ENCODE peak calls at places on chromosomes 2 and 18, in seven cellular contexts. N is neural progenitor cell, Q is hepatocyte, F is Karpas-422, R is PC-3, U is mammary epithelial cell, M is astrocyte. T is an unnamed sample. For H3K79me2, the result is how much of the 10 kb centered on the place peaks cover.

GRCh38 chr2:227460079-227460485 is 11.9 kb upstream of the AGFG1 start:
- DNase-seq in F (peak), Q (no peak), R (peak), U (peak), N (no peak), M (peak), T (peak)

GRCh38 chr18:14943967-14944636 is 196.1 kb downstream of the ANKRD30B start:
- DNase-seq in R (peak), U (no peak), Q (no peak), N (no peak), M (no peak), F (no peak), T (no peak)

GRCh38 chr2:9757430-9758287 is 85.6 kb upstream of the TAF1B start:
- DNase-seq in M (peak), N (peak), R (no peak), U (no peak), Q (peak), F (no peak), T (peak)

GRCh38 chr18:23547806-23548205 is 38.5 kb downstream of the NPC1 start:
- DNase-seq in U (peak), F (no peak), N (no peak), M (no peak), Q (peak), R (peak), T (no peak)

GRCh38 chr2:173822889-173823485 is 142.2 kb downstream of the SP3 start:
- DNase-seq in R (no peak), U (no peak), F (no peak), Q (no peak), N (no peak), M (no peak), T (no peak)

GRCh38 chr2:215371915-215372897 is 60.3 kb downstream of the ATIC start:
- DNase-seq in M (no peak), Q (no peak), U (no peak), N (no peak), R (no peak), F (no peak), T (no peak)

GRCh38 chr2:162092656-162093556 is 18.9 kb upstream of the DPP4 start:
- DNase-seq in N (no peak), R (peak), M (peak), U (peak), F (no peak), Q (peak), T (peak)

GRCh38 chr2:67571785-67572718 is 174.9 kb downstream of the ETAA1 start:
- DNase-seq in U (peak), F (no peak), N (no peak), M (peak), R (peak), Q (peak), T (no peak)

GRCh38 chr2:221994926-221995325 is 303.9 kb downstream of the PAX3 start:
- DNase-seq in N (no peak), Q (no peak), U (no peak), F (no peak), R (no peak), M (no peak), T (no peak)

GRCh38 chr18:77157312-77157711 is 24.7 kb upstream of the MBP start:
- DNase-seq in R (no peak), N (no peak), F (no peak), Q (no peak), U (no peak), M (no peak), T (no peak)

GRCh38 chr2:138445227-138445626 is 56.3 kb upstream of the SPOPL start:
- DNase-seq in R (no peak), U (no peak), M (no peak), Q (no peak), N (no peak), F (no peak), T (no peak)

GRCh38 chr2:231613655-231614558 is 21.2 kb downstream of the TEX44 start:
- DNase-seq in N (peak), Q (peak), R (peak), F (peak), U (peak), M (peak), T (peak)

GRCh38 chr2:174681983-174682577 is 82.2 kb downstream of the CHRNA1 start:
- DNase-seq in U (no peak), Q (peak), R (no peak), M (no peak), N (peak), F (peak), T (peak)

GRCh38 chr2:202187570-202187969 is 50.8 kb downstream of the SUMO1 start:
- DNase-seq in U (peak), N (no peak), M (peak), F (no peak), Q (no peak), R (no peak), T (no peak)

GRCh38 chr2:113894156-113894743 is 4.4 kb downstream of the ACTR3 start:
- DNase-seq in M (peak), Q (peak), F (no peak), R (peak), N (no peak), U (peak), T (peak)

GRCh38 chr18:78547817-78548216 is 431.8 kb upstream of the SALL3 start:
- DNase-seq in N (no peak), Q (no peak), F (no peak), R (no peak), U (no peak), M (no peak), T (no peak)

GRCh38 chr18:47795448-47795843 is 135.0 kb downstream of the SMAD2 start:
- DNase-seq in R (no peak), F (no peak), N (no peak), Q (no peak), M (no peak), U (no peak), T (no peak)

GRCh38 chr2:181578829-181579228 is 78.1 kb downstream of the CERKL start:
- DNase-seq in U (no peak), Q (no peak), M (no peak), N (no peak), F (no peak), R (no peak), T (no peak)

GRCh38 chr2:10776231-10776977 is 36.2 kb downstream of the PDIA6 start:
- DNase-seq in Q (no peak), U (no peak), F (no peak), N (no peak), R (no peak), M (no peak), T (peak)

GRCh38 chr2:240899468-240899865 is 3.5 kb upstream of the MAB21L4 start:
- DNase-seq in F (no peak), U (no peak), N (no peak), Q (no peak), R (no peak), M (no peak), T (no peak)

GRCh38 chr2:96262306-96262705 is 3.5 kb downstream of the TMEM127 start:
- DNase-seq in N (no peak), U (no peak), R (no peak), Q (no peak), F (no peak), M (no peak), T (no peak)

GRCh38 chr18:74476154-74476553 is 19.0 kb upstream of the DIPK1C start:
- DNase-seq in U (no peak), R (peak), N (peak), F (peak), M (no peak), Q (peak), T (peak)

GRCh38 chr2:1588051-1588993 is 156.0 kb downstream of the PXDN start:
- DNase-seq in M (no peak), U (no peak), R (no peak), F (no peak), Q (no peak), N (no peak), T (peak)

GRCh38 chr18:28163201-28163778 is 13.6 kb downstream of the CDH2 start:
- DNase-seq in Q (no peak), M (peak), U (no peak), N (no peak), R (peak), F (no peak), T (peak)

GRCh38 chr2:9021563-9022211 is 18.2 kb upstream of the MBOAT2 start:
- DNase-seq in N (no peak), U (no peak), F (no peak), R (peak), M (no peak), Q (no peak), T (no peak)

GRCh38 chr2:229407170-229407569 is 136.1 kb upstream of the PID1 start:
- DNase-seq in U (peak), F (no peak), Q (peak), R (peak), N (peak), M (peak), T (peak)

GRCh38 chr18:68555935-68556334 is 159.0 kb downstream of the TMX3 start:
- DNase-seq in F (no peak), Q (no peak), U (peak), R (peak), N (no peak), M (no peak), T (no peak)

GRCh38 chr2:75870654-75871137 is 160.0 kb upstream of the GCFC2 start:
- DNase-seq in F (no peak), R (no peak), Q (no peak), U (no peak), N (peak), M (no peak), T (no peak)

GRCh38 chr2:205684871-205685313 is 2.6 kb downstream of the NRP2 start:
- DNase-seq in F (no peak), N (peak), M (peak), Q (no peak), R (no peak), U (no peak), T (no peak)

GRCh38 chr2:3101704-3102055 is 275.9 kb downstream of the EIPR1 start:
- DNase-seq in N (no peak), U (no peak), R (no peak), Q (no peak), F (no peak), M (no peak), T (no peak)

GRCh38 chr18:77320960-77321559 is 71.4 kb downstream of the GALR1 start:
- DNase-seq in N (no peak), R (no peak), U (no peak), F (no peak), Q (no peak), M (no peak), T (no peak)

GRCh38 chr18:9575558-9575957 is 38.8 kb downstream of the PPP4R1 start:
- DNase-seq in M (peak), U (peak), F (no peak), Q (peak), N (peak), R (peak), T (no peak)

GRCh38 chr18:8337216-8337615 is 272.0 kb upstream of the RAB12 start:
- DNase-seq in F (no peak), N (no peak), Q (peak), M (peak), R (no peak), U (no peak), T (no peak)

GRCh38 chr18:9419956-9420631 is 55.2 kb upstream of the RALBP1 start:
- DNase-seq in Q (no peak), M (peak), N (no peak), F (no peak), R (no peak), U (peak), T (peak)

GRCh38 chr2:42274872-42275271 is 86.1 kb downstream of the COX7A2L start:
- DNase-seq in U (no peak), R (no peak), F (no peak), M (no peak), N (peak), Q (no peak), T (no peak)

GRCh38 chr2:190932524-190932923 is 51.9 kb downstream of the GLS start:
- DNase-seq in F (no peak), N (no peak), U (no peak), R (no peak), Q (no peak), M (no peak), T (no peak)

GRCh38 chr2:190930411-190930810 is 49.8 kb downstream of the GLS start:
- DNase-seq in R (no peak), M (no peak), F (no peak), U (no peak), Q (no peak), N (no peak), T (no peak)

GRCh38 chr2:190927257-190927656 is 46.6 kb downstream of the GLS start:
- DNase-seq in U (peak), R (no peak), Q (no peak), F (no peak), N (no peak), M (peak), T (peak)

GRCh38 chr2:190935054-190935453 is 54.4 kb downstream of the GLS start:
- DNase-seq in N (no peak), R (no peak), M (no peak), F (no peak), Q (no peak), U (no peak), T (no peak)

DNA sequence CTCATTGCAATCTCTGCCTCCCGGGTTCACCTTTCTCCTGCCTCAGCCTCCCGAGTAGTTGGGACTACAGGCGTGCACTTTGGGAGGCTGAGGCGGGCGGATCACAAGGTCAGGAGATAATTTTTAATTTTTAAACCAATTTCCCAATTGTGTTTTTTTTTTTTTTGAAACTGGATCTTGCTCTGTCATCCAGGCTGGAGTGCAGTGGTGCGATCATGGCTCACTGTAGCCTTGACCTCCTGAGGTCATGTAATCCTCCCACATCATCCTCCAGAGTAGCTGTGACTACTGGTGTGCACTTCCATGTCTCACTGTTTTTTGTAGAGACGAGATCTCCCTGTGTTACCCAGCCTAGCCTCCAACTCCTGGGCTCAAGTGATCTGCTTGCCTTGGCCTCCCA is 49.3 kb downstream of the GLS start:
- DNase-seq in F (no peak), M (no peak), Q (no peak), N (no peak), U (no peak), R (no peak), T (no peak)
- H3K27ac ChIP-seq in F (no peak), M (no peak), Q (no peak), N (no peak), U (no peak), R (no peak), T (peak)

DNA sequence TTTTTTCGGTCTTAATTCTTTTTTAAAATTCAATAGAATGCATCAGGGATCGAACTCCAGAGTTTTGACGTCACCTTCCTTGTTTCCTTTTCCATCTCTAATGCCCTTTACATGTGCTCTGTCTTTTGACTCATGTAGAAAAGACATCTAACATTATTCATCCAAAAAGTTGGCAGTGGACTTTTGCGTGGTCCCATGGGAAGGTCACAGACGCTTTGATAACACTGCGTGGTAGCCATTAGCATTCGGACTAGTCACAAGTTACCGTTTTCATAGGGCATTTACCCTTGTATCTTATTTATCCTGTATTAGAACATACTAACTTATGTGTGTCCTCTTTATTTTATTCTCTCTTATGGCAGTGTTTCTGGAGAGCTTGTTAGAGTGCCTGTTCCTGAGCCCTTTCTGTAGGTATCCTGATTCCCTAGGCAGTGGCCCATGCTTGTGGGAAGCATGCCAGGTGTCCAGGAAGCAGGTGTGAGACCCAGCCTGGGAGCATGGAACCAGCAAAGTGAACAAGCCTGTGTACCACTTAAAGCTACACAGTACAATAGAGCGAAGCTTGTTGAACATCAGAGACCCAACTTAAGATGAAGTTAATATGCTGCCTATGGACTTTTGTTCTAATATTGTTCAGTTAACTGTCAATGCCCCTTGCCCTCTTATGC is 73.6 kb upstream of the RBM44 start:
- DNase-seq in Q (no peak), N (no peak), R (no peak), M (no peak), U (no peak), F (no peak), T (no peak)
- H3K79me2 ChIP-seq in Q (half or more), N (under half), R (half or more), M (half or more), U (half or more), F (under half), T (under half)

GRCh38 chr2:219060821-219061791 is at the start of gene IHH:
- DNase-seq in U (no peak), Q (peak), R (peak), M (no peak), F (no peak), N (peak), T (peak)

GRCh38 chr2:219059725-219060682 is 717 bp downstream of the IHH start:
- DNase-seq in R (no peak), M (no peak), U (peak), Q (peak), F (no peak), N (peak), T (peak)

GRCh38 chr2:219071189-219071816 is 10.6 kb upstream of the IHH start:
- DNase-seq in Q (peak), F (no peak), M (peak), R (peak), U (peak), N (no peak), T (no peak)

GRCh38 chr2:219065484-219065883 is 4.8 kb upstream of the IHH start:
- DNase-seq in Q (no peak), N (no peak), R (no peak), U (no peak), F (no peak), M (no peak), T (no peak)
- H3K27ac ChIP-seq in Q (peak), N (no peak), R (no peak), U (no peak), F (no peak), M (no peak), T (no peak)

DNA sequence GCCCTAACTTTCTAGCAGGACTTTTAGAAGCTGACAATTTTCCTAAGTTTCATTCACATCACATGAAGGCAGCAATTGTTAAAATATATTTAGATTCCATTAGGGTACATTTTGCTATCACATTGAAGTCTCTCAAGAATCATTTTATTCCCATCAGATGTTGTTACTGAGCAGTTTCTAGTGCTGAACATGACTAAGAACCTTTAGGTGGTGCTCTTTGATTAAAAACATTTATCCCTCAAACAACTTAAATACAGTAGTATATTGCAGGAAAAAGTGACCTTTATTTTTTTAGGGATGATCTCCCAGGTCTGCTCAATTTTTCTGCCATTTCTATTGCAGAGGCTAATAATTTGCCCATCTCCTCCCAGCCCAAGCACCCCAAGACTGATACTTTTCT is 22.9 kb upstream of the NARS1 start:
- DNase-seq in Q (no peak), R (peak), M (no peak), N (no peak), U (no peak), F (no peak), T (peak)
- H3K79me2 ChIP-seq in Q (under half), R (under half), M (under half), N (under half), U (under half), F (half or more), T (under half)

GRCh38 chr18:63297678-63298392 is 21.7 kb downstream of the BCL2 start:
- DNase-seq in R (no peak), U (no peak), M (peak), F (no peak), N (no peak), Q (no peak), T (no peak)
- H3K27ac ChIP-seq in R (no peak), U (no peak), M (no peak), F (no peak), N (no peak), Q (no peak), T (no peak)

GRCh38 chr2:46956981-46957531 is 41.5 kb upstream of the MCFD2 start:
- DNase-seq in Q (no peak), M (no peak), F (no peak), N (no peak), R (no peak), U (no peak), T (no peak)

GRCh38 chr2:46954951-46955571 is 39.5 kb upstream of the MCFD2 start:
- DNase-seq in Q (peak), M (peak), R (peak), U (peak), F (no peak), N (peak), T (peak)

GRCh38 chr2:46955764-46956163 is 40.2 kb upstream of the MCFD2 start:
- DNase-seq in Q (no peak), M (no peak), F (no peak), R (no peak), N (no peak), U (no peak), T (peak)

GRCh38 chr2:46960618-46961017 is 45.0 kb upstream of the MCFD2 start:
- DNase-seq in F (peak), U (no peak), Q (no peak), M (no peak), N (no peak), R (no peak), T (no peak)

GRCh38 chr2:46958431-46959017 is 42.9 kb upstream of the MCFD2 start:
- DNase-seq in M (no peak), R (no peak), Q (no peak), N (no peak), U (no peak), F (no peak), T (no peak)
- H3K79me2 ChIP-seq in M (under half), R (under half), Q (under half), N (under half), U (under half), F (half or more), T (under half)

DNA sequence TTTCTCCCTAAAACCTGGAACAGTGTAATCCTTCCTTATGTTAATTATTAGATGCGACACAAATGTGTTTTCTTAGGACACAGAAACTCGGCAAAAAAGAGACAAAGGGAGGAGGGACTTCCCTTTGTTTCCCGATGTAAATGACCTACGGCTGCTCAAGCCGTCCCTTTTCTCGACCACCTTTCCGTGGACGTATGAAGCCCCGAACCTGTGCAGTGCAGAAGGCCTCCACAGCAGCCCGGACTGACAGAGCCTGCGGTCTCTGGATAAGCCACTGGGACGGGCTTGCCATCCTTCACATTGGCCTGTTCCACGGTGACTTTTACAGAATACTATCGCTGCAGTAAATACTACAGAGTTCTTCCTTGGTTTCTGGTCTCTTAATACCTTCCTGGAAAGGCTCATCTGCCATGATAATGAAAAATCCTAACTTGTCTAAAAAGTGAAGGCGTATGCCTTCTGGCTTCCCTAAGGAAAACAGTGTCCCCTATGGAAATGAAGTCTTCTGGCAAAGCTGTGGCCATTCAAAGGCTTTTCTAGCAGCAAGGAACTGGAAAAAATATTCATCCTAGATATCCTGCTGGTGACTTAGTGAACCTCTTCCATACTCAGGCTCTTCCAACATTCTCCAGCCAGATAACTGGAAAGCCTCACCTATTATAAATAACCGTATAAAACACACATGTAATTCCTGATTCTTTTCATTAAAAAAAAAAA is 84.9 kb downstream of the RBMS1 start:
- DNase-seq in R (no peak), F (no peak), M (no peak), U (no peak), N (peak), Q (peak), T (peak)
- H3K27ac ChIP-seq in R (no peak), F (no peak), M (peak), U (no peak), N (peak), Q (peak), T (peak)

T was measured in osteoblast.